ENCODE peak calls at places on chromosomes 6 and 20, in eight cellular contexts. V is adrenal gland; Q is IMR-90; Z is OCI-LY7; J is fibroblast of lung; C is tibial nerve; G is body of pancreas; A is CD8-positive, alpha-beta T cell. B is an unnamed sample. For H3K9me3, the result is how much of the 10 kb centered on the place peaks cover.

GRCh38 chr20:31587545-31588389 is 17.3 kb upstream of the ID1 start:
- DNase-seq in V (peak), Q (no peak), Z (no peak), J (peak), C (no peak), G (no peak), A (no peak), B (peak)

GRCh38 chr20:62942456-62942855 is 4.5 kb downstream of the GID8 start:
- DNase-seq in V (no peak), Q (no peak), Z (no peak), J (no peak), C (no peak), G (no peak), A (no peak), B (no peak)

GRCh38 chr20:50559856-50560623 is 49.9 kb downstream of the PTPN1 start:
- DNase-seq in V (no peak), Q (no peak), Z (no peak), J (no peak), C (no peak), G (no peak), A (no peak), B (no peak)

GRCh38 chr6:44117397-44118128 is 9.7 kb downstream of the MRPL14 start:
- DNase-seq in V (no peak), Q (no peak), Z (no peak), J (no peak), C (no peak), G (peak), A (no peak), B (no peak)

GRCh38 chr6:125658759-125659431 is 90.5 kb upstream of the HEY2 start:
- DNase-seq in V (no peak), Q (no peak), Z (no peak), J (no peak), C (no peak), G (no peak), A (no peak), B (peak)

GRCh38 chr6:40627316-40627715 is 40.2 kb upstream of the LRFN2 start:
- DNase-seq in V (no peak), Q (no peak), Z (no peak), J (no peak), C (no peak), G (no peak), A (no peak), B (peak)

GRCh38 chr20:32569018-32569379 is 16.1 kb downstream of the NOL4L start:
- DNase-seq in V (no peak), Q (no peak), Z (no peak), J (no peak), C (no peak), G (no peak), A (no peak), B (no peak)

GRCh38 chr6:90411292-90411781 is 114.7 kb upstream of the BACH2 start:
- DNase-seq in V (no peak), Q (no peak), Z (no peak), J (peak), C (no peak), G (no peak), A (peak), B (peak)

GRCh38 chr6:112150363-112150762 is 63.0 kb downstream of the FAM229B start:
- DNase-seq in V (no peak), Q (peak), Z (no peak), J (peak), C (no peak), G (peak), A (no peak), B (no peak)

GRCh38 chr20:21202284-21202683 is 76.4 kb downstream of the KIZ start:
- DNase-seq in V (no peak), Q (peak), Z (no peak), J (peak), C (no peak), G (no peak), A (no peak), B (no peak)

GRCh38 chr20:53016534-53017042 is 44.4 kb downstream of the TSHZ2 start:
- DNase-seq in V (no peak), Q (no peak), Z (no peak), J (no peak), C (no peak), G (no peak), A (no peak), B (no peak)

GRCh38 chr6:143236151-143236788 is 175.6 kb downstream of the AIG1 start:
- DNase-seq in V (peak), Q (peak), Z (no peak), J (no peak), C (peak), G (peak), A (no peak), B (peak)

GRCh38 chr6:124536792-124537191 is 425.4 kb upstream of the RNF217 start:
- DNase-seq in V (no peak), Q (no peak), Z (no peak), J (peak), C (no peak), G (no peak), A (no peak), B (no peak)

GRCh38 chr6:35278708-35279107 is 18.9 kb upstream of the DEF6 start:
- DNase-seq in V (no peak), Q (no peak), Z (no peak), J (no peak), C (no peak), G (no peak), A (no peak), B (no peak)

GRCh38 chr6:108694816-108695215 is 134.1 kb downstream of the FOXO3 start:
- DNase-seq in V (no peak), Q (no peak), Z (no peak), J (no peak), C (no peak), G (no peak), A (no peak), B (no peak)

GRCh38 chr20:24934101-24934661 is 14.9 kb upstream of the CST7 start:
- DNase-seq in V (no peak), Q (no peak), Z (no peak), J (no peak), C (no peak), G (no peak), A (no peak), B (no peak)

GRCh38 chr20:14401479-14402138 is 64.2 kb upstream of the FLRT3 start:
- DNase-seq in V (no peak), Q (no peak), Z (no peak), J (peak), C (no peak), G (no peak), A (no peak), B (no peak)

GRCh38 chr6:170032197-170032596 is 258.7 kb downstream of the DLL1 start:
- DNase-seq in V (no peak), Q (no peak), Z (no peak), J (no peak), C (no peak), G (peak), A (no peak), B (no peak)

GRCh38 chr6:108633436-108633835 is 72.7 kb downstream of the FOXO3 start:
- DNase-seq in V (no peak), Q (no peak), Z (no peak), J (no peak), C (no peak), G (no peak), A (no peak), B (no peak)

GRCh38 chr6:92777146-92777740 is 642.1 kb downstream of the EPHA7 start:
- DNase-seq in V (no peak), Q (peak), Z (peak), J (peak), C (no peak), G (no peak), A (no peak), B (no peak)

GRCh38 chr20:42191140-42191860 is 573.1 kb upstream of the CHD6 start:
- DNase-seq in V (no peak), Q (no peak), Z (no peak), J (no peak), C (no peak), G (no peak), A (no peak), B (peak)

GRCh38 chr6:5318617-5319016 is 57.3 kb downstream of the FARS2 start:
- DNase-seq in V (no peak), Q (no peak), Z (no peak), J (no peak), C (no peak), G (no peak), A (no peak), B (no peak)

GRCh38 chr6:105401247-105402089 is 1.4 kb downstream of the PREP start:
- DNase-seq in V (no peak), Q (peak), Z (no peak), J (peak), C (no peak), G (no peak), A (no peak), B (no peak)

GRCh38 chr6:42123379-42124103 is 18.9 kb downstream of the C6orf132 start:
- DNase-seq in V (no peak), Q (no peak), Z (no peak), J (no peak), C (no peak), G (no peak), A (no peak), B (no peak)

GRCh38 chr20:46222521-46223007 is 85.7 kb downstream of the CDH22 start:
- DNase-seq in V (no peak), Q (no peak), Z (no peak), J (no peak), C (no peak), G (peak), A (no peak), B (no peak)

GRCh38 chr6:170033666-170034065 is 257.2 kb downstream of the DLL1 start:
- DNase-seq in V (no peak), Q (no peak), Z (no peak), J (no peak), C (no peak), G (peak), A (no peak), B (no peak)

GRCh38 chr6:169145476-169145875 is 108.2 kb downstream of the THBS2 start:
- DNase-seq in V (no peak), Q (peak), Z (no peak), J (no peak), C (no peak), G (no peak), A (no peak), B (no peak)

GRCh38 chr20:37610203-37610798 is 82.6 kb upstream of the BLCAP start:
- DNase-seq in V (no peak), Q (no peak), Z (no peak), J (no peak), C (no peak), G (no peak), A (no peak), B (no peak)

GRCh38 chr6:4482461-4482860 is 293.7 kb upstream of the CDYL start:
- DNase-seq in V (no peak), Q (no peak), Z (no peak), J (no peak), C (no peak), G (no peak), A (no peak), B (no peak)

GRCh38 chr20:4904127-4904860 is 97.0 kb downstream of the SLC23A2 start:
- DNase-seq in V (no peak), Q (no peak), Z (no peak), J (no peak), C (no peak), G (no peak), A (no peak), B (no peak)

GRCh38 chr20:58839474-58839874 is 11.2 kb downstream of the GNAS-AS1 start:
- DNase-seq in V (no peak), Q (peak), Z (peak), J (peak), C (no peak), G (peak), A (peak), B (peak)

GRCh38 chr6:111922454-111923297 is 49.4 kb upstream of the FYN start:
- DNase-seq in V (no peak), Q (peak), Z (no peak), J (peak), C (no peak), G (no peak), A (no peak), B (no peak)

GRCh38 chr6:94270040-94270689 is 850.8 kb upstream of the EPHA7 start:
- DNase-seq in V (no peak), Q (no peak), Z (no peak), J (no peak), C (no peak), G (no peak), A (no peak), B (no peak)

DNA sequence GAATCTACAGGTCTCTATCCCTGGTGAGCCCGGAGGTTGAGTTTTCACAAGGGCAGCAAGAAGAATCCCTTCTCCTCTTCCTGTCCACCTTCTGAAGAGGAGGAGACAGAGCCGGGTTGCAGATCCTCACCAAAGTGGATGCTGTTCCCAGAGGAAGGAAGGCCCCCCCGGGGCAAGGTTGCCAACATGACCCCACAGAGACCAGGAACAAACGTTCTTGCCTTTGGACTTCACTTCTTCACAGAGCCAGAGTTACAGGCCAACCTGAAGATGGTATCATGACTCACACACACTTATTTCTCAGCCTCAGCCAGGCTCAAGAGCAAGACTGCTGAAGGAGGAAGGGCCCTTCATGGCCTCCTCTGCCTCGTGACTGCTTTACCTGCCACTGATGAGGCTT is 384.3 kb downstream of the CD83 start:
- DNase-seq in V (no peak), Q (peak), Z (no peak), J (no peak), C (no peak), G (no peak), A (no peak), B (no peak)
- H3K4me3 ChIP-seq in V (no peak), Q (no peak), Z (no peak), J (no peak), C (no peak), G (no peak), A (no peak), B (no peak)

GRCh38 chr20:15612746-15613145 is 960.5 kb downstream of the KIF16B start:
- DNase-seq in V (no peak), Q (no peak), Z (no peak), J (no peak), C (no peak), G (no peak), A (no peak), B (no peak)
- H3K9me3 ChIP-seq in V (under half), Q (under half), Z (under half), J (under half), C (under half), G (under half), A (under half), B (under half)

GRCh38 chr6:37979392-37980221 is 160.1 kb downstream of the ZFAND3 start:
- DNase-seq in V (no peak), Q (no peak), Z (no peak), J (no peak), C (no peak), G (no peak), A (no peak), B (no peak)
- H3K4me3 ChIP-seq in V (no peak), Q (no peak), Z (no peak), J (no peak), C (no peak), G (no peak), A (no peak), B (no peak)

DNA sequence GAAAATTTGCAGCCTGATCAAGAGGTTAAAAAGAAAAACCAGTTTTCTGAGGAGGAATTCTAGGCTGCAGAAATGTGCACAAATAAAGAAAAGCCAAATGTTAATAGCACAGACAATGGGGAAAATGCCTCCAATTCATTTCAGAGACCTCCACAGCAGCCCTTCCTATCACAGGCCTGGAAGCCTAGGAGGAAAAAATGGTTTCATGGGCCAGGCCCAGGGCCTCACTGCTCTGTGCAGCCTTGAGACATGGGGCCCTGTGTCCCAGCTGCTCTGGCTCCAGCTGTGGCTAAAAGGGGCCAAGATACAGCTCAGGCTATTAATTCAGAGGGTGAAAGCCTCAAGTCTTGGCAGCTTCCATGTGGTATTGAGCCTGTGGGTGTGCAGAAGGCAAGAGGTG is 18.9 kb downstream of the AHI1 start:
- DNase-seq in V (no peak), Q (no peak), Z (no peak), J (no peak), C (no peak), G (no peak), A (no peak), B (no peak)
- H3K9me3 ChIP-seq in V (under half), Q (under half), Z (under half), J (under half), C (under half), G (under half), A (under half), B (under half)

GRCh38 chr6:46848684-46849360 is 55.6 kb downstream of the MEP1A start:
- DNase-seq in V (peak), Q (peak), Z (peak), J (peak), C (peak), G (peak), A (peak), B (peak)
- H3K4me3 ChIP-seq in V (no peak), Q (no peak), Z (peak), J (no peak), C (no peak), G (no peak), A (no peak), B (no peak)

GRCh38 chr6:45212976-45213375 is 115.2 kb upstream of the RUNX2 start:
- DNase-seq in V (no peak), Q (no peak), Z (no peak), J (no peak), C (no peak), G (no peak), A (no peak), B (no peak)
- H3K9me3 ChIP-seq in V (under half), Q (under half), Z (under half), J (under half), C (under half), G (under half), A (under half), B (under half)

GRCh38 chr20:1964659-1965405 is 29.0 kb downstream of the PDYN start:
- DNase-seq in V (no peak), Q (no peak), Z (no peak), J (no peak), C (no peak), G (no peak), A (no peak), B (no peak)
- H3K4me3 ChIP-seq in V (no peak), Q (no peak), Z (no peak), J (no peak), C (no peak), G (no peak), A (no peak), B (no peak)

B was measured in MG63.